ENCODE peak calls at places on chromosomes 4 and X, in seven cellular contexts. A, D, K, P, B, V and I are unnamed samples.

GRCh38 chr4:150994721-150995120 is 20.4 kb downstream of the LRBA start:
- DNase-seq in A (no peak), D (no peak), K (no peak), P (no peak), B (no peak), V (no peak), I (no peak)

GRCh38 chrX:30659421-30659820 is 6.2 kb downstream of the GK start:
- DNase-seq in A (no peak), D (no peak), K (no peak), P (peak; percentile 87), B (no peak), V (no peak), I (peak; percentile 70)

GRCh38 chrX:47278684-47279083 is 45.9 kb downstream of the USP11 start:
- DNase-seq in A (no peak), D (no peak), K (peak; percentile 34), P (peak; percentile 69), B (no peak), V (no peak), I (no peak)

GRCh38 chr4:151013944-151014343 is 1.1 kb downstream of the LRBA start:
- DNase-seq in A (no peak), D (no peak), K (no peak), P (peak; percentile 10), B (no peak), V (no peak), I (no peak)

GRCh38 chr4:610411-611261 is 14.7 kb upstream of the PDE6B start:
- DNase-seq in A (no peak), D (no peak), K (no peak), P (peak; percentile 63), B (peak; percentile 18), V (peak; percentile 33), I (peak; percentile 91)

GRCh38 chr4:26028793-26029511 is 114.9 kb downstream of the SMIM20 start:
- DNase-seq in A (peak; percentile 64), D (peak; percentile 73), K (peak; percentile 27), P (peak; percentile 82), B (peak; percentile 88), V (no peak), I (no peak)

GRCh38 chr4:147340547-147341225 is 140.2 kb upstream of the EDNRA start:
- DNase-seq in A (no peak), D (no peak), K (no peak), P (peak; percentile 48), B (no peak), V (no peak), I (peak; percentile 20)

GRCh38 chr4:2820216-2820982 is 23.2 kb upstream of the ADD1 start:
- DNase-seq in A (no peak), D (no peak), K (no peak), P (no peak), B (peak; percentile 38), V (no peak), I (no peak)

GRCh38 chrX:114532093-114532805 is 51.6 kb upstream of the HTR2C start:
- DNase-seq in A (no peak), D (no peak), K (no peak), P (no peak), B (no peak), V (no peak), I (peak; percentile 6)

GRCh38 chrX:109733658-109734022 is 583 bp upstream of the ACSL4 start:
- DNase-seq in A (no peak), D (no peak), K (no peak), P (no peak), B (no peak), V (no peak), I (no peak)

GRCh38 chr4:59608466-59608865 is 1591.7 kb upstream of the ADGRL3 start:
- DNase-seq in A (no peak), D (no peak), K (no peak), P (no peak), B (no peak), V (no peak), I (no peak)

GRCh38 chrX:67545772-67546495 is 2.1 kb downstream of the AR start:
- DNase-seq in A (no peak), D (no peak), K (no peak), P (peak; percentile 62), B (peak; percentile 47), V (no peak), I (no peak)

GRCh38 chr4:159283697-159284492 is 181.0 kb downstream of the RAPGEF2 start:
- DNase-seq in A (no peak), D (no peak), K (no peak), P (peak; percentile 85), B (no peak), V (no peak), I (peak; percentile 77)

GRCh38 chrX:41922694-41923171 is 621 bp downstream of the CASK start:
- DNase-seq in A (no peak), D (no peak), K (no peak), P (peak; percentile 48), B (peak; percentile 44), V (no peak), I (peak; percentile 26)